ENCODE peak calls at places on chromosome 10, in nine cellular contexts. One of them, this sample, is unnamed.

GRCh38 chr10:75122505-75122904 is 11.0 kb downstream of the SAMD8 start:
- DNase-seq in fibroblast of pulmonary artery: no peak
- DNase-seq in AG09319: no peak
- DNase-seq in HuH-7: no peak
- DNase-seq in activated T-cell treated with anti-CD3 and anti-CD28 coated beads for 48 hours: no peak
- DNase-seq in ureter: no peak
- DNase-seq in right atrium auricular region: no peak
- DNase-seq in activated CD4-positive, alpha-beta T cell treated with anti-CD3 and anti-CD28 coated beads, Interleukin-2, amount 10 ng/mL, durations not matched to agents 7 days and 5 days: no peak
- DNase-seq in activated T-helper 1 cell treated with Interleukin-2 at 50 U/mL for 16 hours: no peak
- DNase-seq in this sample: no peak

GRCh38 chr10:178208-178607 is 43.0 kb downstream of the ZMYND11 start:
- DNase-seq in fibroblast of pulmonary artery: peak; percentile 74
- DNase-seq in AG09319: peak; percentile 8
- DNase-seq in HuH-7: peak; percentile 20
- DNase-seq in activated T-cell treated with anti-CD3 and anti-CD28 coated beads for 48 hours: no peak
- DNase-seq in ureter: no peak
- DNase-seq in right atrium auricular region: no peak
- DNase-seq in activated CD4-positive, alpha-beta T cell treated with anti-CD3 and anti-CD28 coated beads, Interleukin-2, amount 10 ng/mL, durations not matched to agents 7 days and 5 days: no peak
- DNase-seq in activated T-helper 1 cell treated with Interleukin-2 at 50 U/mL for 16 hours: no peak
- DNase-seq in this sample: peak; percentile 52

GRCh38 chr10:29862926-29863614 is 196.3 kb downstream of the JCAD start:
- DNase-seq in fibroblast of pulmonary artery: peak; percentile 35
- DNase-seq in AG09319: peak; percentile 71
- DNase-seq in HuH-7: no peak
- DNase-seq in activated T-cell treated with anti-CD3 and anti-CD28 coated beads for 48 hours: no peak
- DNase-seq in ureter: no peak
- DNase-seq in right atrium auricular region: no peak
- DNase-seq in activated CD4-positive, alpha-beta T cell treated with anti-CD3 and anti-CD28 coated beads, Interleukin-2, amount 10 ng/mL, durations not matched to agents 7 days and 5 days: no peak
- DNase-seq in activated T-helper 1 cell treated with Interleukin-2 at 50 U/mL for 16 hours: no peak
- DNase-seq in this sample: peak; percentile 59

GRCh38 chr10:91689731-91690168 is 56.9 kb upstream of the PPP1R3C start:
- DNase-seq in fibroblast of pulmonary artery: peak; percentile 82
- DNase-seq in AG09319: no peak
- DNase-seq in HuH-7: no peak
- DNase-seq in activated T-cell treated with anti-CD3 and anti-CD28 coated beads for 48 hours: no peak
- DNase-seq in ureter: no peak
- DNase-seq in right atrium auricular region: no peak
- DNase-seq in activated CD4-positive, alpha-beta T cell treated with anti-CD3 and anti-CD28 coated beads, Interleukin-2, amount 10 ng/mL, durations not matched to agents 7 days and 5 days: no peak
- DNase-seq in activated T-helper 1 cell treated with Interleukin-2 at 50 U/mL for 16 hours: no peak
- DNase-seq in this sample: peak; percentile 33

GRCh38 chr10:119370972-119371703 is 163.8 kb downstream of the GRK5 start:
- DNase-seq in fibroblast of pulmonary artery: peak; percentile 67
- DNase-seq in AG09319: peak; percentile 93
- DNase-seq in HuH-7: no peak
- DNase-seq in activated T-cell treated with anti-CD3 and anti-CD28 coated beads for 48 hours: no peak
- DNase-seq in ureter: no peak
- DNase-seq in right atrium auricular region: peak; percentile 83
- DNase-seq in activated CD4-positive, alpha-beta T cell treated with anti-CD3 and anti-CD28 coated beads, Interleukin-2, amount 10 ng/mL, durations not matched to agents 7 days and 5 days: no peak
- DNase-seq in activated T-helper 1 cell treated with Interleukin-2 at 50 U/mL for 16 hours: no peak
- DNase-seq in this sample: peak; percentile 50

GRCh38 chr10:37700886-37701780 is 156.3 kb downstream of the ZNF248 start:
- DNase-seq in fibroblast of pulmonary artery: no peak
- DNase-seq in AG09319: no peak
- DNase-seq in HuH-7: no peak
- DNase-seq in activated T-cell treated with anti-CD3 and anti-CD28 coated beads for 48 hours: no peak
- DNase-seq in ureter: no peak
- DNase-seq in right atrium auricular region: no peak
- DNase-seq in activated CD4-positive, alpha-beta T cell treated with anti-CD3 and anti-CD28 coated beads, Interleukin-2, amount 10 ng/mL, durations not matched to agents 7 days and 5 days: no peak
- DNase-seq in activated T-helper 1 cell treated with Interleukin-2 at 50 U/mL for 16 hours: no peak
- DNase-seq in this sample: no peak

GRCh38 chr10:77605466-77605865 is 32.1 kb downstream of the KCNMA1 start:
- DNase-seq in fibroblast of pulmonary artery: no peak
- DNase-seq in AG09319: no peak
- DNase-seq in HuH-7: no peak
- DNase-seq in activated T-cell treated with anti-CD3 and anti-CD28 coated beads for 48 hours: no peak
- DNase-seq in ureter: no peak
- DNase-seq in right atrium auricular region: no peak
- DNase-seq in activated CD4-positive, alpha-beta T cell treated with anti-CD3 and anti-CD28 coated beads, Interleukin-2, amount 10 ng/mL, durations not matched to agents 7 days and 5 days: no peak
- DNase-seq in activated T-helper 1 cell treated with Interleukin-2 at 50 U/mL for 16 hours: no peak
- DNase-seq in this sample: peak; percentile 33

GRCh38 chr10:118520116-118520742 is 75.2 kb downstream of the PRLHR start:
- DNase-seq in fibroblast of pulmonary artery: no peak
- DNase-seq in AG09319: no peak
- DNase-seq in HuH-7: no peak
- DNase-seq in activated T-cell treated with anti-CD3 and anti-CD28 coated beads for 48 hours: no peak
- DNase-seq in ureter: no peak
- DNase-seq in right atrium auricular region: no peak
- DNase-seq in activated CD4-positive, alpha-beta T cell treated with anti-CD3 and anti-CD28 coated beads, Interleukin-2, amount 10 ng/mL, durations not matched to agents 7 days and 5 days: no peak
- DNase-seq in activated T-helper 1 cell treated with Interleukin-2 at 50 U/mL for 16 hours: no peak
- DNase-seq in this sample: no peak

GRCh38 chr10:3064423-3064822 is 2.9 kb upstream of the PFKP start:
- DNase-seq in fibroblast of pulmonary artery: no peak
- DNase-seq in AG09319: no peak
- DNase-seq in HuH-7: no peak
- DNase-seq in activated T-cell treated with anti-CD3 and anti-CD28 coated beads for 48 hours: no peak
- DNase-seq in ureter: no peak
- DNase-seq in right atrium auricular region: no peak
- DNase-seq in activated CD4-positive, alpha-beta T cell treated with anti-CD3 and anti-CD28 coated beads, Interleukin-2, amount 10 ng/mL, durations not matched to agents 7 days and 5 days: no peak
- DNase-seq in activated T-helper 1 cell treated with Interleukin-2 at 50 U/mL for 16 hours: no peak
- DNase-seq in this sample: no peak

GRCh38 chr10:131078131-131078881 is 233.2 kb downstream of the TCERG1L start:
- DNase-seq in fibroblast of pulmonary artery: no peak
- DNase-seq in AG09319: no peak
- DNase-seq in HuH-7: no peak
- DNase-seq in activated T-cell treated with anti-CD3 and anti-CD28 coated beads for 48 hours: no peak
- DNase-seq in ureter: no peak
- DNase-seq in right atrium auricular region: no peak
- DNase-seq in activated CD4-positive, alpha-beta T cell treated with anti-CD3 and anti-CD28 coated beads, Interleukin-2, amount 10 ng/mL, durations not matched to agents 7 days and 5 days: no peak
- DNase-seq in activated T-helper 1 cell treated with Interleukin-2 at 50 U/mL for 16 hours: no peak
- DNase-seq in this sample: no peak

GRCh38 chr10:124736491-124737136 is 7.6 kb downstream of the FAM53B start:
- DNase-seq in fibroblast of pulmonary artery: peak; percentile 90
- DNase-seq in AG09319: no peak
- DNase-seq in HuH-7: no peak
- DNase-seq in activated T-cell treated with anti-CD3 and anti-CD28 coated beads for 48 hours: no peak
- DNase-seq in ureter: peak; percentile 89
- DNase-seq in right atrium auricular region: peak; percentile 83
- DNase-seq in activated CD4-positive, alpha-beta T cell treated with anti-CD3 and anti-CD28 coated beads, Interleukin-2, amount 10 ng/mL, durations not matched to agents 7 days and 5 days: no peak
- DNase-seq in activated T-helper 1 cell treated with Interleukin-2 at 50 U/mL for 16 hours: no peak
- DNase-seq in this sample: peak; percentile 83

GRCh38 chr10:46995234-46995633 is 84.0 kb downstream of the PTPN20 start:
- DNase-seq in fibroblast of pulmonary artery: no peak
- DNase-seq in AG09319: no peak
- DNase-seq in HuH-7: no peak
- DNase-seq in activated T-cell treated with anti-CD3 and anti-CD28 coated beads for 48 hours: no peak
- DNase-seq in ureter: no peak
- DNase-seq in right atrium auricular region: no peak
- DNase-seq in activated CD4-positive, alpha-beta T cell treated with anti-CD3 and anti-CD28 coated beads, Interleukin-2, amount 10 ng/mL, durations not matched to agents 7 days and 5 days: no peak
- DNase-seq in activated T-helper 1 cell treated with Interleukin-2 at 50 U/mL for 16 hours: no peak
- DNase-seq in this sample: no peak

GRCh38 chr10:128990986-128991385 is 476.1 kb upstream of the MGMT start:
- DNase-seq in fibroblast of pulmonary artery: no peak
- DNase-seq in AG09319: no peak
- DNase-seq in HuH-7: no peak
- DNase-seq in activated T-cell treated with anti-CD3 and anti-CD28 coated beads for 48 hours: no peak
- DNase-seq in ureter: no peak
- DNase-seq in right atrium auricular region: peak; percentile 40
- DNase-seq in activated CD4-positive, alpha-beta T cell treated with anti-CD3 and anti-CD28 coated beads, Interleukin-2, amount 10 ng/mL, durations not matched to agents 7 days and 5 days: no peak
- DNase-seq in activated T-helper 1 cell treated with Interleukin-2 at 50 U/mL for 16 hours: no peak
- DNase-seq in this sample: no peak

GRCh38 chr10:130809181-130809580 is 502.3 kb downstream of the TCERG1L start:
- DNase-seq in fibroblast of pulmonary artery: no peak
- DNase-seq in AG09319: no peak
- DNase-seq in HuH-7: no peak
- DNase-seq in activated T-cell treated with anti-CD3 and anti-CD28 coated beads for 48 hours: no peak
- DNase-seq in ureter: no peak
- DNase-seq in right atrium auricular region: peak; percentile 34
- DNase-seq in activated CD4-positive, alpha-beta T cell treated with anti-CD3 and anti-CD28 coated beads, Interleukin-2, amount 10 ng/mL, durations not matched to agents 7 days and 5 days: no peak
- DNase-seq in activated T-helper 1 cell treated with Interleukin-2 at 50 U/mL for 16 hours: no peak
- DNase-seq in this sample: no peak

GRCh38 chr10:109427421-109427820 is 495.9 kb downstream of the XPNPEP1 start:
- DNase-seq in fibroblast of pulmonary artery: no peak
- DNase-seq in AG09319: no peak
- DNase-seq in HuH-7: no peak
- DNase-seq in activated T-cell treated with anti-CD3 and anti-CD28 coated beads for 48 hours: no peak
- DNase-seq in ureter: no peak
- DNase-seq in right atrium auricular region: no peak
- DNase-seq in activated CD4-positive, alpha-beta T cell treated with anti-CD3 and anti-CD28 coated beads, Interleukin-2, amount 10 ng/mL, durations not matched to agents 7 days and 5 days: no peak
- DNase-seq in activated T-helper 1 cell treated with Interleukin-2 at 50 U/mL for 16 hours: no peak
- DNase-seq in this sample: peak; percentile 37

GRCh38 chr10:77915299-77916105 is 11.1 kb downstream of the DLG5 start:
- DNase-seq in fibroblast of pulmonary artery: peak; percentile 30
- DNase-seq in AG09319: no peak
- DNase-seq in HuH-7: no peak
- DNase-seq in activated T-cell treated with anti-CD3 and anti-CD28 coated beads for 48 hours: no peak
- DNase-seq in ureter: no peak
- DNase-seq in right atrium auricular region: no peak
- DNase-seq in activated CD4-positive, alpha-beta T cell treated with anti-CD3 and anti-CD28 coated beads, Interleukin-2, amount 10 ng/mL, durations not matched to agents 7 days and 5 days: no peak
- DNase-seq in activated T-helper 1 cell treated with Interleukin-2 at 50 U/mL for 16 hours: no peak
- DNase-seq in this sample: no peak

GRCh38 chr10:12031404-12031803 is 11.2 kb downstream of the UPF2 start:
- DNase-seq in fibroblast of pulmonary artery: no peak
- DNase-seq in AG09319: no peak
- DNase-seq in HuH-7: no peak
- DNase-seq in activated T-cell treated with anti-CD3 and anti-CD28 coated beads for 48 hours: no peak
- DNase-seq in ureter: no peak
- DNase-seq in right atrium auricular region: no peak
- DNase-seq in activated CD4-positive, alpha-beta T cell treated with anti-CD3 and anti-CD28 coated beads, Interleukin-2, amount 10 ng/mL, durations not matched to agents 7 days and 5 days: no peak
- DNase-seq in activated T-helper 1 cell treated with Interleukin-2 at 50 U/mL for 16 hours: no peak
- DNase-seq in this sample: no peak

GRCh38 chr10:10658157-10658556 is 359.5 kb upstream of the CELF2 start:
- DNase-seq in fibroblast of pulmonary artery: peak; percentile 57
- DNase-seq in AG09319: no peak
- DNase-seq in HuH-7: no peak
- DNase-seq in activated T-cell treated with anti-CD3 and anti-CD28 coated beads for 48 hours: no peak
- DNase-seq in ureter: no peak
- DNase-seq in right atrium auricular region: no peak
- DNase-seq in activated CD4-positive, alpha-beta T cell treated with anti-CD3 and anti-CD28 coated beads, Interleukin-2, amount 10 ng/mL, durations not matched to agents 7 days and 5 days: no peak
- DNase-seq in activated T-helper 1 cell treated with Interleukin-2 at 50 U/mL for 16 hours: no peak
- DNase-seq in this sample: peak; percentile 65

GRCh38 chr10:71435571-71436267 is 39.0 kb downstream of the CDH23 start:
- DNase-seq in fibroblast of pulmonary artery: no peak
- DNase-seq in AG09319: no peak
- DNase-seq in HuH-7: no peak
- DNase-seq in activated T-cell treated with anti-CD3 and anti-CD28 coated beads for 48 hours: no peak
- DNase-seq in ureter: peak; percentile 48
- DNase-seq in right atrium auricular region: no peak
- DNase-seq in activated CD4-positive, alpha-beta T cell treated with anti-CD3 and anti-CD28 coated beads, Interleukin-2, amount 10 ng/mL, durations not matched to agents 7 days and 5 days: no peak
- DNase-seq in activated T-helper 1 cell treated with Interleukin-2 at 50 U/mL for 16 hours: no peak
- DNase-seq in this sample: no peak

GRCh38 chr10:101310528-101311439 is 43.2 kb upstream of the BTRC start:
- DNase-seq in fibroblast of pulmonary artery: no peak
- DNase-seq in AG09319: no peak
- DNase-seq in HuH-7: no peak
- DNase-seq in activated T-cell treated with anti-CD3 and anti-CD28 coated beads for 48 hours: no peak
- DNase-seq in ureter: peak; percentile 52
- DNase-seq in right atrium auricular region: no peak
- DNase-seq in activated CD4-positive, alpha-beta T cell treated with anti-CD3 and anti-CD28 coated beads, Interleukin-2, amount 10 ng/mL, durations not matched to agents 7 days and 5 days: no peak
- DNase-seq in activated T-helper 1 cell treated with Interleukin-2 at 50 U/mL for 16 hours: no peak
- DNase-seq in this sample: no peak

GRCh38 chr10:35306852-35307251 is 29.5 kb upstream of the CCNY start:
- DNase-seq in fibroblast of pulmonary artery: no peak
- DNase-seq in AG09319: no peak
- DNase-seq in HuH-7: no peak
- DNase-seq in activated T-cell treated with anti-CD3 and anti-CD28 coated beads for 48 hours: no peak
- DNase-seq in ureter: peak; percentile 79
- DNase-seq in right atrium auricular region: no peak
- DNase-seq in activated CD4-positive, alpha-beta T cell treated with anti-CD3 and anti-CD28 coated beads, Interleukin-2, amount 10 ng/mL, durations not matched to agents 7 days and 5 days: no peak
- DNase-seq in activated T-helper 1 cell treated with Interleukin-2 at 50 U/mL for 16 hours: no peak
- DNase-seq in this sample: no peak

GRCh38 chr10:93570383-93570782 is 3.9 kb downstream of the FFAR4 start:
- DNase-seq in fibroblast of pulmonary artery: no peak
- DNase-seq in AG09319: no peak
- DNase-seq in HuH-7: no peak
- DNase-seq in activated T-cell treated with anti-CD3 and anti-CD28 coated beads for 48 hours: no peak
- DNase-seq in ureter: no peak
- DNase-seq in right atrium auricular region: no peak
- DNase-seq in activated CD4-positive, alpha-beta T cell treated with anti-CD3 and anti-CD28 coated beads, Interleukin-2, amount 10 ng/mL, durations not matched to agents 7 days and 5 days: no peak
- DNase-seq in activated T-helper 1 cell treated with Interleukin-2 at 50 U/mL for 16 hours: no peak
- DNase-seq in this sample: no peak

GRCh38 chr10:50033481-50033880 is 34.3 kb upstream of the WASHC2A start:
- DNase-seq in fibroblast of pulmonary artery: peak; percentile 21
- DNase-seq in AG09319: no peak
- DNase-seq in HuH-7: no peak
- DNase-seq in activated T-cell treated with anti-CD3 and anti-CD28 coated beads for 48 hours: no peak
- DNase-seq in ureter: no peak
- DNase-seq in right atrium auricular region: no peak
- DNase-seq in activated CD4-positive, alpha-beta T cell treated with anti-CD3 and anti-CD28 coated beads, Interleukin-2, amount 10 ng/mL, durations not matched to agents 7 days and 5 days: no peak
- DNase-seq in activated T-helper 1 cell treated with Interleukin-2 at 50 U/mL for 16 hours: no peak
- DNase-seq in this sample: peak; percentile 65

GRCh38 chr10:132550366-132551092 is 12.9 kb downstream of the INPP5A start:
- DNase-seq in fibroblast of pulmonary artery: no peak
- DNase-seq in AG09319: no peak
- DNase-seq in HuH-7: no peak
- DNase-seq in activated T-cell treated with anti-CD3 and anti-CD28 coated beads for 48 hours: no peak
- DNase-seq in ureter: no peak
- DNase-seq in right atrium auricular region: no peak
- DNase-seq in activated CD4-positive, alpha-beta T cell treated with anti-CD3 and anti-CD28 coated beads, Interleukin-2, amount 10 ng/mL, durations not matched to agents 7 days and 5 days: no peak
- DNase-seq in activated T-helper 1 cell treated with Interleukin-2 at 50 U/mL for 16 hours: no peak
- DNase-seq in this sample: no peak

GRCh38 chr10:89250814-89251416 is 660 bp downstream of the LIPA start:
- DNase-seq in fibroblast of pulmonary artery: no peak
- DNase-seq in AG09319: no peak
- DNase-seq in HuH-7: no peak
- DNase-seq in activated T-cell treated with anti-CD3 and anti-CD28 coated beads for 48 hours: no peak
- DNase-seq in ureter: no peak
- DNase-seq in right atrium auricular region: no peak
- DNase-seq in activated CD4-positive, alpha-beta T cell treated with anti-CD3 and anti-CD28 coated beads, Interleukin-2, amount 10 ng/mL, durations not matched to agents 7 days and 5 days: no peak
- DNase-seq in activated T-helper 1 cell treated with Interleukin-2 at 50 U/mL for 16 hours: no peak
- DNase-seq in this sample: no peak

GRCh38 chr10:15369642-15370211 is 1.4 kb downstream of the FAM171A1 start:
- DNase-seq in fibroblast of pulmonary artery: no peak
- DNase-seq in AG09319: no peak
- DNase-seq in HuH-7: peak; percentile 42
- DNase-seq in activated T-cell treated with anti-CD3 and anti-CD28 coated beads for 48 hours: no peak
- DNase-seq in ureter: no peak
- DNase-seq in right atrium auricular region: no peak
- DNase-seq in activated CD4-positive, alpha-beta T cell treated with anti-CD3 and anti-CD28 coated beads, Interleukin-2, amount 10 ng/mL, durations not matched to agents 7 days and 5 days: no peak
- DNase-seq in activated T-helper 1 cell treated with Interleukin-2 at 50 U/mL for 16 hours: no peak
- DNase-seq in this sample: peak; percentile 35

GRCh38 chr10:46077616-46078268 is 31.7 kb upstream of the MSMB start:
- DNase-seq in fibroblast of pulmonary artery: no peak
- DNase-seq in AG09319: no peak
- DNase-seq in HuH-7: no peak
- DNase-seq in activated T-cell treated with anti-CD3 and anti-CD28 coated beads for 48 hours: no peak
- DNase-seq in ureter: no peak
- DNase-seq in right atrium auricular region: no peak
- DNase-seq in activated CD4-positive, alpha-beta T cell treated with anti-CD3 and anti-CD28 coated beads, Interleukin-2, amount 10 ng/mL, durations not matched to agents 7 days and 5 days: no peak
- DNase-seq in activated T-helper 1 cell treated with Interleukin-2 at 50 U/mL for 16 hours: no peak
- DNase-seq in this sample: no peak

GRCh38 chr10:116088985-116089384 is 184.0 kb downstream of the GFRA1 start:
- DNase-seq in fibroblast of pulmonary artery: no peak
- DNase-seq in AG09319: no peak
- DNase-seq in HuH-7: no peak
- DNase-seq in activated T-cell treated with anti-CD3 and anti-CD28 coated beads for 48 hours: no peak
- DNase-seq in ureter: no peak
- DNase-seq in right atrium auricular region: no peak
- DNase-seq in activated CD4-positive, alpha-beta T cell treated with anti-CD3 and anti-CD28 coated beads, Interleukin-2, amount 10 ng/mL, durations not matched to agents 7 days and 5 days: no peak
- DNase-seq in activated T-helper 1 cell treated with Interleukin-2 at 50 U/mL for 16 hours: no peak
- DNase-seq in this sample: peak; percentile 16

GRCh38 chr10:930415-931325 is 835 bp downstream of the LARP4B start:
- DNase-seq in fibroblast of pulmonary artery: peak; percentile 21
- DNase-seq in AG09319: no peak
- DNase-seq in HuH-7: peak; percentile 59
- DNase-seq in activated T-cell treated with anti-CD3 and anti-CD28 coated beads for 48 hours: peak; percentile 15
- DNase-seq in ureter: peak; percentile 50
- DNase-seq in right atrium auricular region: peak; percentile 18
- DNase-seq in activated CD4-positive, alpha-beta T cell treated with anti-CD3 and anti-CD28 coated beads, Interleukin-2, amount 10 ng/mL, durations not matched to agents 7 days and 5 days: peak; percentile 40
- DNase-seq in activated T-helper 1 cell treated with Interleukin-2 at 50 U/mL for 16 hours: no peak
- DNase-seq in this sample: peak; percentile 59

GRCh38 chr10:81889181-81889769 is 14.3 kb downstream of the NRG3 start:
- DNase-seq in fibroblast of pulmonary artery: no peak
- DNase-seq in AG09319: no peak
- DNase-seq in HuH-7: no peak
- DNase-seq in activated T-cell treated with anti-CD3 and anti-CD28 coated beads for 48 hours: no peak
- DNase-seq in ureter: no peak
- DNase-seq in right atrium auricular region: no peak
- DNase-seq in activated CD4-positive, alpha-beta T cell treated with anti-CD3 and anti-CD28 coated beads, Interleukin-2, amount 10 ng/mL, durations not matched to agents 7 days and 5 days: no peak
- DNase-seq in activated T-helper 1 cell treated with Interleukin-2 at 50 U/mL for 16 hours: no peak
- DNase-seq in this sample: no peak

GRCh38 chr10:69411476-69411875 is 5.2 kb downstream of the TACR2 start:
- DNase-seq in fibroblast of pulmonary artery: no peak
- DNase-seq in AG09319: no peak
- DNase-seq in HuH-7: no peak
- DNase-seq in activated T-cell treated with anti-CD3 and anti-CD28 coated beads for 48 hours: no peak
- DNase-seq in ureter: no peak
- DNase-seq in right atrium auricular region: no peak
- DNase-seq in activated CD4-positive, alpha-beta T cell treated with anti-CD3 and anti-CD28 coated beads, Interleukin-2, amount 10 ng/mL, durations not matched to agents 7 days and 5 days: no peak
- DNase-seq in activated T-helper 1 cell treated with Interleukin-2 at 50 U/mL for 16 hours: no peak
- DNase-seq in this sample: no peak

This sample was measured in mesenchymal stem cell.